ENCODE peak calls at places on chromosomes 1 and 21, in four cellular contexts. U is HepG2, C is GM12878, Q is K562. L is an unnamed sample.

GRCh38 chr1:213269829-213270228 is 218.8 kb downstream of the RPS6KC1 start:
- DNase-seq in Q (no peak), U (no peak), C (no peak), L (no peak)

GRCh38 chr1:59697138-59697811 is 117.5 kb upstream of the HOOK1 start:
- DNase-seq in Q (no peak), U (peak), C (no peak), L (no peak)

GRCh38 chr1:26387447-26387846 is 14.9 kb upstream of the ZNF683 start:
- DNase-seq in Q (peak), U (peak), C (no peak), L (no peak)

GRCh38 chr1:1479547-1480483 is 8.2 kb downstream of the ATAD3B start:
- DNase-seq in Q (peak), C (no peak), U (no peak), L (peak)

GRCh38 chr21:43718872-43719747 is at the start of gene PDXK:
- DNase-seq in C (peak), Q (peak), U (peak), L (peak)

GRCh38 chr1:23098463-23099170 is 70.0 kb downstream of the LUZP1 start:
- DNase-seq in U (peak), Q (peak), C (no peak), L (peak)

GRCh38 chr1:155081472-155082300 is 3.0 kb downstream of the EFNA3 start:
- DNase-seq in C (no peak), Q (no peak), U (no peak), L (no peak)

GRCh38 chr1:229279242-229279641 is 8.3 kb downstream of the RAB4A start:
- DNase-seq in Q (no peak), U (peak), C (no peak), L (no peak)

GRCh38 chr1:108896160-108897150 is 19.7 kb downstream of the GPSM2 start:
- DNase-seq in Q (no peak), U (no peak), C (no peak), L (no peak)

GRCh38 chr1:147598631-147599361 is 57.5 kb downstream of the BCL9 start:
- DNase-seq in U (no peak), Q (no peak), C (no peak), L (peak)

GRCh38 chr1:82542141-82542540 is 741.4 kb downstream of the ADGRL2 start:
- DNase-seq in C (no peak), Q (no peak), U (no peak), L (no peak)

GRCh38 chr1:38275960-38276359 is 229.4 kb upstream of the POU3F1 start:
- DNase-seq in Q (no peak), C (no peak), U (no peak), L (no peak)

GRCh38 chr21:25573409-25574206 is 33.7 kb downstream of the MRPL39 start:
- DNase-seq in U (peak), C (peak), Q (peak), L (peak)

GRCh38 chr1:196466656-196467055 is 141.6 kb downstream of the KCNT2 start:
- DNase-seq in Q (no peak), U (no peak), C (no peak), L (no peak)

GRCh38 chr1:35783055-35783583 is 13.3 kb upstream of the CLSPN start:
- DNase-seq in Q (no peak), U (no peak), C (no peak), L (no peak)

GRCh38 chr1:153626929-153627796 is at the start of gene S100A13:
- DNase-seq in U (peak), Q (peak), C (no peak), L (no peak)

GRCh38 chr1:222457084-222457483 is 90.8 kb downstream of the HHIPL2 start:
- DNase-seq in C (no peak), Q (no peak), U (no peak), L (no peak)

GRCh38 chr1:50976890-50977574 is 7.0 kb downstream of the CDKN2C start:
- DNase-seq in Q (peak), U (peak), C (no peak), L (peak)

GRCh38 chr1:3617806-3618345 is 6.6 kb upstream of the MEGF6 start:
- DNase-seq in U (no peak), C (no peak), Q (no peak), L (no peak)

GRCh38 chr21:28442624-28443023 is 550.1 kb downstream of the LTN1 start:
- DNase-seq in C (no peak), U (no peak), Q (no peak), L (no peak)

GRCh38 chr1:177790566-177790965 is 179.3 kb downstream of the SEC16B start:
- DNase-seq in C (no peak), Q (no peak), U (no peak), L (no peak)

GRCh38 chr1:93330196-93330595 is 15.5 kb upstream of the DR1 start:
- DNase-seq in U (no peak), C (no peak), Q (no peak), L (no peak)

GRCh38 chr1:232529747-232530146 is 100.2 kb downstream of the SIPA1L2 start:
- DNase-seq in U (no peak), Q (no peak), C (no peak), L (no peak)

GRCh38 chr1:12231276-12231595 is 1.4 kb downstream of the VPS13D start:
- DNase-seq in U (no peak), C (no peak), Q (no peak), L (no peak)

GRCh38 chr1:180155202-180155682 is 573 bp downstream of the QSOX1 start:
- DNase-seq in Q (peak), C (no peak), U (no peak), L (no peak)

GRCh38 chr21:19489930-19490329 is 1086.3 kb upstream of the TMPRSS15 start:
- DNase-seq in U (no peak), Q (no peak), C (no peak), L (no peak)

GRCh38 chr1:218476385-218476784 is 131.2 kb downstream of the TGFB2 start:
- DNase-seq in U (peak), Q (no peak), C (no peak), L (no peak)

GRCh38 chr21:41518757-41519156 is 10.8 kb upstream of the TMPRSS2 start:
- DNase-seq in U (no peak), C (no peak), Q (no peak), L (no peak)

GRCh38 chr1:150549496-150550221 is 451 bp downstream of the ADAMTSL4 start:
- DNase-seq in Q (no peak), U (no peak), C (no peak), L (no peak)

GRCh38 chr1:218380125-218380977 is 35.2 kb downstream of the TGFB2 start:
- DNase-seq in U (peak), C (no peak), Q (no peak), L (no peak)

GRCh38 chr1:229116114-229116513 is 154.8 kb upstream of the RAB4A start:
- DNase-seq in C (no peak), U (no peak), Q (no peak), L (no peak)

GRCh38 chr1:213374369-213374768 is 323.3 kb downstream of the RPS6KC1 start:
- DNase-seq in U (peak), Q (peak), C (no peak), L (peak)

GRCh38 chr1:213724640-213725536 is 262.9 kb upstream of the PROX1 start:
- DNase-seq in Q (no peak), C (no peak), U (peak), L (no peak)

GRCh38 chr1:165686971-165687433 is 11.4 kb downstream of the ALDH9A1 start:
- DNase-seq in Q (no peak), U (no peak), C (no peak), L (no peak)

GRCh38 chr1:179034720-179035119 is 9.0 kb downstream of the FAM20B start:
- DNase-seq in U (no peak), C (peak), Q (no peak), L (no peak)

GRCh38 chr1:65243492-65243891 is 65.9 kb upstream of the DNAJC6 start:
- DNase-seq in C (no peak), Q (no peak), U (no peak), L (no peak)

DNA sequence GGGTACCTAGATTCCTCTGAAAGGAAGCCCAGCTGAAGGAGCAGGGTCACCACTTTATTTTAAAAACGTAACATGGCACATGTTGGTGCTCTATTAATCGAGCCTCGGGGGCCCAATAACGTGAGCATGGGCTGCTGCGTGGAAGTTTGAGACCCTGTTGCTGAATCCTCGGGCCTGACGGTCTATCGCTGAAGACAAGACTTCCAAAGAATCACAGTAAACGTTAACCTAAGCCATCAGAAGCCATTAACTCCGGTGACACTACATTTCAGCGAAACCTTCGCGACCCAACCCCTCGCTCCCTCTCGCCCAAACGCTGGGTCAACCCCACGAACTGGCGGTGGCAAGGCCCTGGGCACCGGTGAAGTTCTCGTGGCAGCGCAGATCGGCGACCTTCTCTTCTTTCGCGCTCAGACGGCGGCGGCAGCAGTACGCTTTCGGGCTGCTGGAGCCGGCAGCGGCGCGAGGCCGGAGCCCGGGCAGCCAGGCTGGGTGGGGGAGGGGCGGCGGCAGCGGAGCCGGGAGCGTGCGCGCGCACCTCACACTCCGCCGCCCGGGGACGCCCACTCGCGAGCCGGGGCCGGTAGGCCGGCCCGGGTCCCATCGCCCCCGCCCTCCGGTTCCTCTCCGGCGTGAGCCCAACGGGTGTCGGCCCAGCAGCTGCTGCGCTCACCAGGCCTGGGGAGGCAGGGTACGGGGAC is 818 bp upstream of the MAN1A2 start:
- DNase-seq in U (peak), C (no peak), Q (peak), L (peak)
- TF ChIP-seq RFX5 in U (no peak), C (no peak), Q (no peak), L (no peak)

DNA sequence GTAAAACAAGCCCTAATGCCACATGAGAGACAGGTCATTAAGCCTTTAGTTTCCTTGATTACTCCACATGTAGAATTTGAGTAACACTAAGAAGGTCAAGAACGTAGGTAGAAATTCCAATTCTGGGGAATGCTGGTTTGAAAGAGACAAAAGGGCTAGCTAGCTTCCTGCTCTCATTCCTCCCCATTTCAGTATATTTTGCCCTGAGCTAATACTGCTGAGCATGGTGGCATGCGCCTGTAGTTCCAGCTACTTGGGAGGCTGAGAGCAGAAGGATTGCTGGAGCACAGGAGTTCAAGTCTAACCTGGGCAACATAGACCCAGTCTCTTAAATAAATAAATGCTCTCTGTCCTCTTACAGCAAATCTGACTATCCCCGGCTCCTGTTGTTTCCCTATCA is 12.8 kb downstream of the PRDX6 start:
- DNase-seq in Q (no peak), C (no peak), U (no peak), L (no peak)
- H3K9ac ChIP-seq in Q (no peak), C (no peak), U (no peak), L (no peak)

DNA sequence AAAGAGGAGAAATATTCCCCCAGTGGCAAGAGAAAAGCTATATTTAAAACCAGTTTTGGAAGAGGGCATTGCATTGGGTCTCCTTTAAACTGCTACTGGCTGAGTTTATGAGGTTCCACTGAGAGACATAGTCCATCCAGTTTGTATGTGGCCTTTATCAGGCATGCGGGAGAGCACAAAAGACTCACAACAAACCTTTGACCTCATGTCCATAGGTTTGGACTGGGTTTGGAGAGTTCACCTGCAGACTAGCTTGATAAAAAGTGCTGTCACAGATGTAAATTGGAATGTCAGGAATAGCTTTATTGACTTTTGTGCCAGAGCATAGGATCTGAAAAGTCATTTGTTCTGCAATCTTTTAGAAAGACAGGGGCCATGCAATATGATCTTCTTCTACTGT is 131.0 kb upstream of the NRIP1 start:
- DNase-seq in Q (no peak), U (peak), C (no peak), L (no peak)
- TF ChIP-seq NFIC in Q (no peak), U (no peak), C (no peak), L (no peak)

GRCh38 chr1:85607126-85607912 is 26.8 kb downstream of the CCN1 start:
- DNase-seq in C (no peak), U (peak), Q (no peak), L (no peak)
- TF ChIP-seq RFX5 in C (no peak), U (no peak), Q (no peak), L (no peak)

GRCh38 chr1:156488566-156489165 is 11.9 kb downstream of the MEF2D start:
- DNase-seq in U (no peak), Q (no peak), C (no peak), L (no peak)
- H3K9ac ChIP-seq in U (no peak), Q (no peak), C (peak), L (no peak)

DNA sequence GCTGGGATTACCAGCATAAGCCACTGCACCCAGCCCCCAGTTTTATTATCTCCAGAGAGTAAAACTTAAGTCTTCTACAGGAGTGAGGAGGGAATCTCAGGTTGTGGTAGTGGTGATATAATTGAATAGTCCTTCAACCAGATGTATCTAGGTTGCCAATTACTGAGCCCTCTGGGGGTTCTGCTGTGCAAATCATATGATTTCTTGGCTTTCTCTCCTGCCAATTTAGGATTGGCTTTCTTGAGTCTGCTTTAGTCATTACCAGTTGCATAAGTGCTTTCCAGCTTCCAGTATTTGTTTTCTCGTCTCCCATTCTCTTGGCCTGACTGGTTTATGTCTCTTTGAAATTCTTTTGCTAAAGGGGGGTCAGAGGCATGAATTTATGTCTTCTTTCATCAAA is 11.1 kb downstream of the CPT2 start:
- DNase-seq in Q (no peak), U (no peak), C (no peak), L (no peak)
- TF ChIP-seq NFIC in Q (no peak), U (no peak), C (no peak), L (no peak)

DNA sequence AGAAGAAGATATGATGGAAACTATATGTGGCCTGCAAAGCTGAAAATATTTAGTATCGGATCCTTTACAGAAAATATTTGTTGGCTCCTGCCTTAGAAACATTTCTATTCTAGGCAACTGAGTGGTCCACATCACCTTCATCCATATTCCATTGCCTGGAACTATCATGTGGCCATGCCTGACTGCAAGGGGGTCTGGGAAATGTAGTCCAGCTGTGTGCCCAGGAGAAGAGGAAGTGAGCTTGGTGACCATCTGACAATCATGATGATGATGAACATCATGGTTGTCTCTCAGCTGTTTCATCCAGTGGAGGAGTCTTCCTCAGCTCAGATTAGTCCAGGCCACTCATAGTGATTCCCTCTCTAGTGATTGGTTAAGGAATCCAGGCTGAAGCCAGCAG is 61.8 kb upstream of the IFNLR1 start:
- DNase-seq in Q (no peak), C (no peak), U (no peak), L (no peak)
- TF ChIP-seq RFX5 in Q (no peak), C (no peak), U (no peak), L (no peak)

GRCh38 chr1:31744165-31744888 is 19.8 kb downstream of the ADGRB2 start:
- DNase-seq in U (no peak), Q (no peak), C (no peak), L (no peak)
- H3K9ac ChIP-seq in U (no peak), Q (no peak), C (no peak), L (no peak)

DNA sequence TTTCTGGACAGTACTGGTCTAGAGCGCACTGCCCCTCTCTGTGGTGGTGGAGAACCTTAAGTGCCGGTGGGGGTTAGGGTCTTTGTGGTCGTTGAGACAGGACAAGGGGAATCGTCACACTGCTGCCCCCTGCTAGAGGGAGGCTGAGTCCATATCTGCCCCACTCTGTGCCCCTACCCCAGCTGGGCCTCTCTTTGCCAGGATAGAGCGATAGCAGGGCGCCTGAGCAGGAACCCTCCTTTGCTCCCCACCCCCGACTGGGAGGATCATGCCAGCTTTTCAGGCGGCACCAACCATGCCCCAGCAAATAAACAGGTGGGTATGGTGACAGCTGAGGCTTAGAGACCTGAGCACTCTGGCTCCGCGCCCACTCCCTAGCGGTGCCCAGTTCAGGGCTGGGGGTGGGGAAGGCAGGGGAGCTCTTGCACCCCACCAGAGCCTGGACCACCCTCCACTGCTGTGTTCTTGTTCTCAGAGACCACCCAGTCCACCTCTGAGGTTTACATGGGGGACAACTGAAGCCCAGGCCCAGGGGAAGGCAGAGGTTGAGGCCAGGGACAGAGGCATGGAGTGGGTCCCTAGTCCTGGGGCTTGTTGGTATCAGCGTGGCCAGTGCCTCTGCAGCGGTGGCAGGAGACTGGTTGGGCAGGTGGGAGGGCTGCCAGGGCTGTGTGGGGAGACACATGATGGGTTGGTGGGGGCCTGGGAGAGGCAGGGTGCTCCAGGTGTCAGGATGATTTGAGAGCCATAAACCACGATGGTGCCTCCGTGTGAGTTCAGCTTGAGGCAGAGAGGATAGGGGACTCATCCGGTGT is 1.6 kb downstream of the PADI2 start:
- DNase-seq in Q (no peak), C (no peak), U (no peak), L (no peak)
- TF ChIP-seq NFIC in Q (no peak), C (no peak), U (no peak), L (no peak)

GRCh38 chr1:52041551-52042185 is 8.1 kb upstream of the KTI12 start:
- DNase-seq in U (no peak), C (no peak), Q (no peak), L (no peak)
- TF ChIP-seq RFX5 in U (no peak), C (no peak), Q (no peak), L (no peak)